ENCODE peak calls at places on chromosomes 16 and 17, in seven cellular contexts. G is epithelial cell of esophagus, D is astrocyte of the cerebellum, H is heart right ventricle, Q is uterus, B is OCI-LY7, R is IMR-90. T is an unnamed sample.

GRCh38 chr16:86979984-86980553 is 337.1 kb downstream of the C16orf95 start:
- DNase-seq in G (no peak), D (no peak), H (no peak), Q (no peak), B (no peak), R (no peak), T (no peak)

GRCh38 chr17:19897108-19897854 is 29.5 kb upstream of the ULK2 start:
- DNase-seq in G (peak), D (no peak), H (peak), Q (peak), B (no peak), R (no peak), T (peak)

GRCh38 chr16:23145186-23145585 is 4.1 kb downstream of the USP31 start:
- DNase-seq in G (peak), D (no peak), H (no peak), Q (no peak), B (no peak), R (no peak), T (no peak)

GRCh38 chr17:48960834-48961515 is 7.4 kb downstream of the GIP start:
- DNase-seq in G (no peak), D (no peak), H (no peak), Q (no peak), B (no peak), R (no peak), T (no peak)

GRCh38 chr17:79826210-79826680 is 13.0 kb downstream of the CBX4 start:
- DNase-seq in G (no peak), D (no peak), H (no peak), Q (no peak), B (peak), R (peak), T (peak)

GRCh38 chr16:48505705-48506104 is 104.3 kb downstream of the N4BP1 start:
- DNase-seq in G (no peak), D (no peak), H (no peak), Q (no peak), B (no peak), R (no peak), T (no peak)

GRCh38 chr16:88354229-88355092 is 28.3 kb upstream of the ZNF469 start:
- DNase-seq in G (no peak), D (no peak), H (no peak), Q (no peak), B (no peak), R (no peak), T (no peak)

GRCh38 chr16:80346160-80346632 is 194.6 kb upstream of the DYNLRB2 start:
- DNase-seq in G (no peak), D (peak), H (no peak), Q (no peak), B (peak), R (no peak), T (no peak)

GRCh38 chr17:74325743-74326379 is at the start of gene KIF19:
- DNase-seq in G (no peak), D (no peak), H (peak), Q (no peak), B (no peak), R (no peak), T (no peak)

GRCh38 chr16:73599870-73600269 is 551.9 kb upstream of the ZFHX3 start:
- DNase-seq in G (no peak), D (no peak), H (no peak), Q (no peak), B (no peak), R (no peak), T (no peak)

GRCh38 chr16:88722784-88723506 is 16.6 kb downstream of the CTU2 start:
- DNase-seq in G (no peak), D (no peak), H (no peak), Q (no peak), B (no peak), R (no peak), T (no peak)

GRCh38 chr16:70662991-70663523 is 16.7 kb downstream of the IL34 start:
- DNase-seq in G (no peak), D (no peak), H (no peak), Q (no peak), B (no peak), R (no peak), T (no peak)

GRCh38 chr16:89961920-89962319 is 13.4 kb downstream of the DEF8 start:
- DNase-seq in G (no peak), D (no peak), H (no peak), Q (no peak), B (no peak), R (no peak), T (no peak)

GRCh38 chr16:9138731-9139501 is 47.5 kb downstream of the HAPSTR1 start:
- DNase-seq in G (peak), D (no peak), H (peak), Q (peak), B (peak), R (peak), T (peak)

GRCh38 chr16:59042296-59042695 is 308.2 kb upstream of the GOT2 start:
- DNase-seq in G (no peak), D (no peak), H (no peak), Q (no peak), B (no peak), R (no peak), T (no peak)

GRCh38 chr17:17557796-17558195 is 33.7 kb downstream of the PEMT start:
- DNase-seq in G (no peak), D (no peak), H (peak), Q (no peak), B (no peak), R (no peak), T (no peak)

GRCh38 chr17:57724038-57724728 is 20.9 kb downstream of the CCDC182 start:
- DNase-seq in G (no peak), D (no peak), H (no peak), Q (no peak), B (peak), R (no peak), T (no peak)

GRCh38 chr17:42276609-42277341 is 584 bp upstream of the STAT5B start:
- DNase-seq in G (peak), D (peak), H (peak), Q (peak), B (no peak), R (peak), T (peak)

GRCh38 chr17:59785091-59785799 is 77.8 kb downstream of the VMP1 start:
- DNase-seq in G (peak), D (no peak), H (no peak), Q (no peak), B (no peak), R (no peak), T (peak)

GRCh38 chr17:59476413-59476812 is 89.0 kb upstream of the DHX40 start:
- DNase-seq in G (no peak), D (no peak), H (no peak), Q (no peak), B (no peak), R (no peak), T (no peak)

GRCh38 chr16:47260496-47260895 is 116.8 kb upstream of the NETO2 start:
- DNase-seq in G (no peak), D (no peak), H (no peak), Q (no peak), B (no peak), R (no peak), T (peak)

GRCh38 chr16:11254913-11255736 is 879 bp downstream of the SOCS1 start:
- DNase-seq in G (peak), D (no peak), H (peak), Q (peak), B (peak), R (peak), T (peak)

GRCh38 chr16:30984669-30985400 is at the start of gene HSD3B7:
- DNase-seq in G (peak), D (peak), H (peak), Q (peak), B (peak), R (peak), T (peak)

GRCh38 chr16:30986129-30986991 is 1.4 kb downstream of the HSD3B7 start:
- DNase-seq in G (no peak), D (no peak), H (no peak), Q (no peak), B (no peak), R (no peak), T (no peak)

GRCh38 chr16:30987581-30988190 is 2.7 kb downstream of the HSD3B7 start:
- DNase-seq in G (no peak), D (no peak), H (no peak), Q (no peak), B (no peak), R (no peak), T (no peak)

GRCh38 chr16:30983898-30984610 is 953 bp upstream of the HSD3B7 start:
- DNase-seq in G (no peak), D (no peak), H (no peak), Q (no peak), B (no peak), R (no peak), T (no peak)

DNA sequence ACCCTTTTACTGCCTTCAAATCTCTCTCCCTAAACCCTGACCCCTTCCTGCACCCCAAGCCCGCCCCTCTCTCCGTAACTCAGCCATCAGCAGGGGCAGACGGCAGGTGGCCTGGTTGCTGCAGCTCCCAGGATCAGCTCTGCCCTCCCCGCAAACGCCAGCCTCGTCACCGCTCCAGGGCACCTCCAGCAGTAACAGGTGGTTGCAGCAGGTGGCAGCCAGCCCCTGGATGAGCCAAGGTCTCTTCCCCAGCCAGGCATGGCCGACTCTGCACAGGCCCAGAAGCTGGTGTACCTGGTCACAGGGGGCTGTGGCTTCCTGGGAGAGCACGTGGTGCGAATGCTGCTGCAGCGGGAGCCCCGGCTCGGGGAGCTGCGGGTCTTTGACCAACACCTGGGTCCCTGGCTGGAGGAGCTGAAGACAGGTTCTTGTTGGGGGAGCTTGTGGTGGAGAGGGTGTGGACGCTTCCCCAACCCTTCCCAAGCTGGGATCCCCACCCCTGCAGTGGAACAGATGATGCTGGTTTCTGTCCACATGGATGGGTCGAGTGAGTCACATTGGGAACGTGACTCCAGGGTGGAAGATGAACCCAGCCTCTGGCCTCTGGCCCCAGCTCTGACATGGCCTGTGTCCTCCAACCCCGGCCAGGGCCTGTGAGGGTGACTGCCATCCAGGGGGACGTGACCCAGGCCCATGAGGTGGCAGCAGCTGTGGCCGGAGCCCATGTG is 558 bp downstream of the HSD3B7 start:
- DNase-seq in G (peak), D (no peak), H (no peak), Q (peak), B (no peak), R (no peak), T (no peak)
- H3K4me3 ChIP-seq in G (peak), D (peak), H (peak), Q (peak), B (no peak), R (peak), T (peak)

DNA sequence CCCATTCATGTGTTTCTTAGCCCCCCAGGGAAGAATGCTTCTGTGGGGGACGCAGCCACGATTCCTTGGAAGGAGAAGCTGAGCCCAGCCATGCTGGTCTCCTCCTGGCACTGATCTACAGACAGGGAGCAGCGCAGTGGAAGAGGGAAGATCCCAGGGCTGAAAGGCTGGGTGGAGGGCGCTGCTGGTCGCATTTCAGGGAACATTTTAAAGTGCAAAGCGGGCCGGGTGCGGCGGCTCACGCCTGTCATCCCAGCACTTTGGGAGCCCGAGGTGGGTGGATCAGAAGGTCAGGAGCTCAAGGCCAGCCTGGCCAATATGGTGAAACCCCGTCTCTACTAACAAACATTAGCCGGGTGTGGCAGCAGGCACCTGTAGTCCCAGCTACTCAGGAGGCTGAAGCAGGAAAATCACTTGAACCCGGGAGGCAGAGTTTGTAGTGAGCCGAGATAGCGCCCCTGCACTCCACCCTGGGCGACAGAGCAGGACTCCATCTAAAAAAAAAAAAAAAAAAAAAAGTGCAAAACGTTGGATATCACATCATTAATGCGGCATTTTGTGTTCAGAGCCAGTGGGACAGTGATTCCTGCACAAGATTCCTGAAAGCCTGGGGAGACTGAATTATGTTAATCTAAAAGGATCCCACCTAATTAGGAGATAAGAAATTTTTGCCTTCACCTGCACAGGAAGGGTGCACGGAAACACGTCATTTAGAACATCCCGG is 558 bp upstream of the CHMP6 start:
- DNase-seq in G (no peak), D (no peak), H (no peak), Q (no peak), B (no peak), R (no peak), T (no peak)
- TF ChIP-seq CTCF in G (no peak), D (no peak), H (no peak), Q (no peak), B (no peak), R (no peak), T (no peak)

GRCh38 chr16:377419-377951 is 4.3 kb downstream of the PGAP6 start:
- DNase-seq in G (no peak), D (no peak), H (peak), Q (no peak), B (no peak), R (no peak), T (no peak)

GRCh38 chr16:376817-377418 is 4.9 kb downstream of the PGAP6 start:
- DNase-seq in G (no peak), D (no peak), H (peak), Q (no peak), B (no peak), R (no peak), T (no peak)

GRCh38 chr16:379961-380836 is 1.6 kb downstream of the PGAP6 start:
- DNase-seq in G (no peak), D (no peak), H (no peak), Q (no peak), B (no peak), R (no peak), T (no peak)

GRCh38 chr16:379183-379960 is 2.4 kb downstream of the PGAP6 start:
- DNase-seq in G (peak), D (no peak), H (no peak), Q (no peak), B (no peak), R (no peak), T (no peak)

DNA sequence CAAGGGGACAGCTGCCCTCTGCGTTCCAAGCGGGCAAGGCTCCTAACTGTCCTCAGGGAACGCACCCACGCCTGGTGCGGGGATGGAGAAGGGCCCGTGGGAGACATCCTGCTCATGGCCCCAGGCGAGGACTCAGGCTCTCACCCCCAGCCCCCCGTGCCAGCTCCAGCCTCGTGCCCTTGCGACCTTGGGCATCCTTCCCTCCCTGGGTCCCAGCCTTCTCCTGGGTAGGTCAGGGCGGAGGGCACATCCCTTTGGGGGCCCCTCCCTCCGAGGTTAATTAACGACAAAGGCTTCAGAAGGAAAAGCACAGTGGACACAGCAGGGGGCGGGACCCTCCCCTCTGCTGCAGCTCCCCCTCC is 3.0 kb downstream of the PGAP6 start:
- DNase-seq in G (no peak), D (no peak), H (peak), Q (no peak), B (no peak), R (no peak), T (no peak)
- H3K4me3 ChIP-seq in G (no peak), D (no peak), H (no peak), Q (no peak), B (no peak), R (no peak), T (no peak)

DNA sequence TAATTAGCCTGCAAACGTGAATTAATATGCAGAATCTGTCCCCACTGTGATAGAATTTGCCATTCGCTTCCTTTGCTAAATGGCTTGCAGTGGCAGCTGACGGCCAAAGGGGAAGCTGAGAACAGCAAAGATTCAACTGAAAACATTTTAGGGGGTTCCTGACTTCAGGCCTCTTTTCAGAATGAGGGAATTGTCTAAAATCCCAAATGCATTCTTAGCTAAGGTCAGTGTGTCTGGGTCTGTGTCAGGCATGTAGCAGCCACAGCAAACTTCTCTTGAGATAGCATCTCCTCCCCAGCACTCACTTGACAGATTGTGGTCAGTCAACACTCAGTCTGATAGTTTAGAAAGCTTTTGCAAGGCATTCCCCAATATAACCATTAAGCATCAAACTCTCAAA is 701.1 kb downstream of the WWOX start:
- DNase-seq in G (no peak), D (no peak), H (no peak), Q (no peak), B (no peak), R (no peak), T (no peak)
- TF ChIP-seq CTCF in G (no peak), D (no peak), H (no peak), Q (no peak), B (no peak), R (no peak), T (peak)

DNA sequence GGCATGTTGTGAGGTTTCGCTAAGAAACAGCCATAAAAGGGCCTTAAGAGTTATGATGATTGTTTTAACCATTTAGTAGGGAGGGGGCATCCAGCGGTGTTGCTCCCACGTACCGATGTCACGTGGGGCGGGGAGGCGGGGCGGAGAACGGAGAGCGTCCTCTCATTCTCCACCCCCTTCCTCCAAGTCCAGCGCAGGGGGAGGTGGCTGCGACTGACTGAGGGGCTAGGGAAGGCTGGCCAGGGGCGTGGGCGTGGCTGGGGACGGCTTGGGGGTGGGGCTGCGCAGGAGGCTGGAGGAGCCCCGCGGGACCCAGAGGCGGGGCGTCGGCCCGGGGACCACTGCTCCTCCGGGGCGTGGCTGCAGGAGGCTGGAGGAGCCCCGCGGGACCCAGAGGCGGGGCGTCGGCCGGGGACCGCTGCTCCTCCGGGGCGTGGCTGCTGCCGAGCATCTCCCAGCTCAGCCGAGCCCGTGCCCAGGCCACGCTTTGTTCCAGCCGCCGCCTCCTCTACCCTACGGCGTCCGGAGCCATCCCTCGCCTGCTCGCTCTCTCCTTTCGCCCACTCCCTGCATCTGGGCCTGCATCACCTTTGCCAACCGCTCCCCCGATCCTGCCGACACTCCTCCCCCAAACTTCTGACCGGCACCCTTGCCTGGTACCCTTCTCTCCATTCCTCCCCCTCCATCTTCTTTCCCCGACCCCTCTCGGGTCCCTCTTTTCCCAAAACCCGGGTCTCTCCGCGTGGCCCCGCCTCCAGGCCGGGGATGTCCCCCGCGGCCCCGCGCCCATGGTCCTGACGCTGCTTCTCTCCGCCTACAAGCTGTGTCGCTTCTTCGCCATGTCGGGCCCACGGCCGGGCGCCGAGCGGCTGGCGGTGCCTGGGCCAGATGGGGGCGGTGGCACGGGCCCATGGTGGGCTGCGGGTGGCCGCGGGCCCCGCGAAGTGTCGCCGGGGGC is at the start of gene SARM1:
- DNase-seq in G (no peak), D (peak), H (peak), Q (peak), B (peak), R (peak), T (peak)
- H3K4me3 ChIP-seq in G (no peak), D (peak), H (peak), Q (peak), B (peak), R (peak), T (peak)

T was measured in fibroblast of villous mesenchyme.